ENCODE peak calls at places on chromosomes 12 and 14, in ten cellular contexts. D, V, L, O, I, B, Y, K, X and Z are unnamed samples.

GRCh38 chr12:107480836-107481608 is 204.6 kb upstream of the PWP1 start:
- DNase-seq in I (no peak), Y (no peak), L (no peak), V (no peak), D (no peak), K (no peak), X (no peak), O (no peak), B (no peak), Z (no peak)

GRCh38 chr12:13347241-13348043 is 150.9 kb downstream of the EMP1 start:
- DNase-seq in B (no peak), O (peak), V (peak), Y (peak), K (peak), L (peak), X (peak), I (no peak), D (no peak), Z (no peak)

GRCh38 chr12:40907115-40907521 is 214.9 kb downstream of the CNTN1 start:
- DNase-seq in D (no peak), L (peak), Y (peak), X (no peak), V (no peak), I (no peak), K (no peak), B (no peak), O (no peak), Z (no peak)

GRCh38 chr12:120239776-120240494 is 25.6 kb downstream of the PXN start:
- DNase-seq in V (no peak), K (no peak), L (no peak), D (no peak), I (no peak), Y (no peak), O (no peak), X (no peak), B (peak), Z (no peak)

GRCh38 chr12:25694072-25694471 is 141.0 kb upstream of the LMNTD1 start:
- DNase-seq in O (no peak), X (peak), B (no peak), V (no peak), Y (peak), K (peak), D (no peak), I (no peak), L (peak), Z (no peak)

GRCh38 chr12:29163146-29163545 is 14.1 kb downstream of the FAR2 start:
- DNase-seq in Y (no peak), V (no peak), O (no peak), B (no peak), D (no peak), I (no peak), K (no peak), L (no peak), X (no peak), Z (no peak)

GRCh38 chr14:30971586-30971985 is 53.9 kb upstream of the AP4S1 start:
- DNase-seq in Y (no peak), L (no peak), X (no peak), B (no peak), D (no peak), O (no peak), V (no peak), K (no peak), I (no peak), Z (no peak)

GRCh38 chr12:83451189-83451588 is 764.5 kb downstream of the TMTC2 start:
- DNase-seq in K (no peak), X (no peak), B (no peak), V (no peak), I (no peak), Y (no peak), D (no peak), O (no peak), L (no peak), Z (no peak)

GRCh38 chr14:100885196-100886030 is 18.1 kb downstream of the RTL1 start:
- DNase-seq in O (no peak), K (peak), I (no peak), L (no peak), V (no peak), X (peak), B (no peak), Y (no peak), D (no peak), Z (no peak)

GRCh38 chr12:32047846-32048245 is 58.8 kb upstream of the BICD1 start:
- DNase-seq in V (peak), X (no peak), I (no peak), Y (no peak), L (no peak), D (no peak), K (no peak), B (no peak), O (no peak), Z (no peak)

GRCh38 chr12:47591387-47591786 is 114.4 kb downstream of the RPAP3 start:
- DNase-seq in X (peak), Y (no peak), I (no peak), L (no peak), K (peak), B (no peak), O (no peak), D (no peak), V (no peak), Z (no peak)

GRCh38 chr12:43805149-43805856 is 814 bp downstream of the TWF1 start:
- DNase-seq in K (no peak), L (peak), B (no peak), D (peak), V (peak), O (no peak), I (no peak), X (peak), Y (peak), Z (no peak)

GRCh38 chr12:79344855-79345840 is 345.6 kb downstream of the PAWR start:
- DNase-seq in B (no peak), Y (peak), L (peak), X (peak), O (no peak), D (no peak), V (peak), K (peak), I (peak), Z (no peak)

GRCh38 chr12:99619389-99620158 is 28.0 kb upstream of the GARIN6 start:
- DNase-seq in D (no peak), V (no peak), X (no peak), I (no peak), O (no peak), K (peak), B (no peak), Y (peak), L (peak), Z (no peak)